ENCODE peak calls at places on chromosomes 2 and 18, in nine cellular contexts. Y, X, R, L, M, K, U, N and H are unnamed samples. For H3K4me1 and H3K27me3, the result is how much of the 10 kb centered on the place peaks cover.

GRCh38 chr2:197136452-197136851 is 174.1 kb downstream of the ANKRD44 start:
- DNase-seq in Y (no peak), X (no peak), R (no peak), L (no peak), M (no peak), K (no peak), U (no peak), N (no peak), H (no peak)

GRCh38 chr2:223090540-223091235 is 38.7 kb downstream of the KCNE4 start:
- DNase-seq in Y (no peak), X (no peak), R (no peak), L (no peak), M (no peak), K (no peak), U (no peak), N (no peak), H (no peak)

GRCh38 chr2:50039445-50039844 is 885.1 kb upstream of the FSHR start:
- DNase-seq in Y (no peak), X (no peak), R (no peak), L (no peak), M (no peak), K (no peak), U (no peak), N (no peak), H (no peak)

GRCh38 chr2:151423760-151424159 is 14.1 kb downstream of the RIF1 start:
- DNase-seq in Y (no peak), X (no peak), R (no peak), L (no peak), M (peak), K (no peak), U (no peak), N (no peak), H (no peak)

GRCh38 chr2:134675294-134675693 is 43.5 kb downstream of the TMEM163 start:
- DNase-seq in Y (no peak), X (no peak), R (no peak), L (no peak), M (no peak), K (no peak), U (no peak), N (no peak), H (no peak)

GRCh38 chr18:70578480-70578879 is 289.6 kb downstream of the SOCS6 start:
- DNase-seq in Y (no peak), X (no peak), R (no peak), L (no peak), M (no peak), K (no peak), U (no peak), N (no peak), H (no peak)

GRCh38 chr18:45343365-45343764 is 271.9 kb upstream of the SLC14A2 start:
- DNase-seq in Y (no peak), X (no peak), R (no peak), L (no peak), M (no peak), K (no peak), U (no peak), N (no peak), H (no peak)

GRCh38 chr2:6922201-6922656 is 5.0 kb downstream of the RNF144A start:
- DNase-seq in Y (no peak), X (no peak), R (no peak), L (no peak), M (no peak), K (no peak), U (no peak), N (peak), H (no peak)

GRCh38 chr2:232931636-232932035 is 61.6 kb downstream of the SNORC start:
- DNase-seq in Y (no peak), X (no peak), R (no peak), L (no peak), M (no peak), K (no peak), U (no peak), N (peak), H (no peak)

GRCh38 chr18:78071146-78071710 is 821.6 kb downstream of the GALR1 start:
- DNase-seq in Y (no peak), X (no peak), R (no peak), L (no peak), M (no peak), K (no peak), U (no peak), N (no peak), H (no peak)

DNA sequence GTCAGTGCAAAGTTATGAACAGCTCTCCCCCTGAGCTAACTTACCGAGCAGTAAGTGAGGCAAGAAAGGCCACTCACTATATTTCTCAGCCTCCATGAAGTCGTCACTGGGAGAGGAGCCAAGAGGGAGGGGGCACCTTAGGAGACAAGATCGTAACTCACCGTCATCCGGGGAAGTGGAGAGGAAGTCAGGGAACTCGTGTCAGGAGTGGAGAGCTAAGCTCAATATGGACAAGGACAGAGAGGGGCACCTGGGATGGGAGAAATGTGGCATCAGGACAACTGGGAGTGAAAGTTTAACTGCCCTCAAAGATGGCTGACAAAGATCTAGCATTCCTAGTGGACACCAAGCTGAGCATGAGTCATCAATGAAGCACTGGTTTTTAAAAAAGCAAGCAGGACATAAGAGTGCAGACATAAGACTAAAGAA is 37.1 kb downstream of the BCL11A start:
- DNase-seq in Y (no peak), X (no peak), R (no peak), L (no peak), M (no peak), K (no peak), U (no peak), N (peak), H (no peak)
- H3K4me1 ChIP-seq in Y (under half), X (under half), R (under half), L (under half), M (under half), K (under half), U (under half), N (half or more), H (under half)

DNA sequence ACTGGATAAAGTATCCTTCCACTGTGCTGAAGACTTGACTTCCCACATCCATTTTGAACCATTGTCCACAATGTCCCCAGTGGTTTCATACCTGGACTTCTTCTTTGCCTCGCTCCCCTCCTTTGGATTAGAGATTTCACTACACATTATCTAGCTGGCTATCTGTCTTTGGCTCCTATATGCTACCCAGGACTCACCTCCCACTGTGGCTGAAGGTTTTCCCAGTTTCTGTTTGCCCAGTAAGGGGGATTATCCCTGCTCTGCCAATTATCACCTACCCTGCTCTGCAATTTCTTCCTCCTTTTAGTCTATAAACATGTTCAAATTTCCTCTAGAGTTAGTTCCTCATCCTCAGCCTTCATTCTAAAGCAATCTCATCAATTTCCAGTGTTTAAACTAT is 9.1 kb downstream of the NDUFS1 start:
- DNase-seq in Y (no peak), X (no peak), R (no peak), L (no peak), M (no peak), K (no peak), U (no peak), N (no peak), H (no peak)
- H3K27ac ChIP-seq in Y (no peak), X (no peak), R (no peak), L (no peak), M (no peak), K (no peak), U (no peak), N (no peak), H (no peak)

GRCh38 chr18:2805970-2806943 is 40.5 kb upstream of the EMILIN2 start:
- DNase-seq in Y (no peak), X (no peak), R (no peak), L (no peak), M (no peak), K (no peak), U (no peak), N (peak), H (no peak)

GRCh38 chr18:2814928-2815327 is 31.9 kb upstream of the EMILIN2 start:
- DNase-seq in Y (no peak), X (no peak), R (no peak), L (no peak), M (no peak), K (no peak), U (no peak), N (no peak), H (no peak)

DNA sequence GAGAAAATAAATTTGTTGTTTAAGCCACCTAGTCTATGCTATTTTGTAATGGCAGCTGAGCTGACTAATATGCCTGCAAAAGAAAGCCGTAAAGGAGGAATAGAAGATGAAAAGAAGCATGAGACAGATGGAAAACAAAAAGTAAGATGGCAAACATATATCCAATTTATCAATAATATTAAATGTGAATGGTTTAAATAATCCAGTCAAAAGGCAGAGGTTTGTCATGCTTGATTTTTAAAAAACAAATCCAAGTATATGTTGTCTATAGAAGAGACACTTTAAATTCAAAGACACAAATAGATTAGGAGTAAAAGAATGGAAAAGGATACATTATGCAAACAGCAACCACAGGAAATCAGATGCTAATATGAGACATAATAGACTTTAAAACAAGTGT is 35.4 kb upstream of the EMILIN2 start:
- DNase-seq in Y (no peak), X (no peak), R (no peak), L (no peak), M (no peak), K (no peak), U (no peak), N (no peak), H (no peak)
- H3K27me3 ChIP-seq in Y (under half), X (under half), R (under half), L (under half), M (under half), K (under half), U (under half), N (under half), H (under half)

DNA sequence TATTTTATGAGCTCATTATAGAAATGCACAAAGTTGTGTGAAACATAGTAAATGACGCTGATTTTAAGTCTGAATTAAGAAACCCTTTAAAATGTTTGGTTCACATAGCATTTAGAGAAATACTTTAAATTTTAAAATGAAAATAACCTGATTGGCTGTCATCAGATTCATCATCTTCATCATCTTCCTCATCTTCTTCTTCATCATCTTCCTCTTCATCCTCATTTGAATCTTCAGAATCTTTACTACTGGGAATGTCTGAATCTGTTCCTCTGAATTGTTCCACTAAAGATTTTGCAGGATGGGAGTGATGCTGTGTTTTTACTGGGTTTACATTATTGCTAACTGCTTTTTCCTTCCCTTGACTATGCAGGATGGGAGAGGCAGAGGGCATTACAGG is 146.1 kb upstream of the WDSUB1 start:
- DNase-seq in Y (no peak), X (no peak), R (no peak), L (no peak), M (no peak), K (no peak), U (no peak), N (no peak), H (no peak)
- H3K4me1 ChIP-seq in Y (under half), X (under half), R (under half), L (under half), M (under half), K (under half), U (under half), N (under half), H (under half)

GRCh38 chr2:102057502-102058292 is 65.9 kb downstream of the IL1R2 start:
- DNase-seq in Y (no peak), X (no peak), R (no peak), L (peak), M (no peak), K (no peak), U (no peak), N (no peak), H (no peak)

GRCh38 chr2:102059151-102059550 is 67.4 kb downstream of the IL1R2 start:
- DNase-seq in Y (no peak), X (no peak), R (no peak), L (peak), M (no peak), K (no peak), U (no peak), N (peak), H (no peak)

GRCh38 chr2:102058293-102058833 is 66.6 kb downstream of the IL1R2 start:
- DNase-seq in Y (no peak), X (no peak), R (no peak), L (peak), M (no peak), K (no peak), U (no peak), N (no peak), H (no peak)

GRCh38 chr2:102055346-102055975 is 63.7 kb downstream of the IL1R2 start:
- DNase-seq in Y (no peak), X (no peak), R (no peak), L (peak), M (no peak), K (no peak), U (no peak), N (peak), H (no peak)

DNA sequence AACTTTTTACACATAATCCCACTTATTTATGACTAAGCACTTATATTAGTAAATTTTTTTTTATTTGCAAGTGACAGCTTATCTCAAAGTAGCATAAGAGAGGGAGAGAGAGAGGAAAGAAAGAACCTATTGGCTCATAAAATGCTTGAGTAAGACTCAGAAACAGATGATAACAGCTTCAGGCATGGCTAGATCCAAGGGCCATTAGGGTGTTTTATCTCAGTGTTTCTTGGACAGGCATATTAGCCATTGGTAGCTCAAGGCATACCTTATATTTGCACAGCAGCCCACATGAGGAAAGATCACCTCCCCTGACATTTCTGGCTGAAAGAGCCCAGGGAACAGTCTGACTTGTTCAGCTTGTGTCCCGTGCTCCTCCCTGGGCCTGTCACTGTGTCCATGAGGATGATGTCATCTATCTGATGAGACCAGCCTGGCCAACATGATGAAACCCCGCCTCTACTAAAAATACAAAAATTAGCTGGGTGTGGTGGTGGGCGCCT is 64.4 kb downstream of the IL1R2 start:
- DNase-seq in Y (no peak), X (no peak), R (no peak), L (peak), M (no peak), K (no peak), U (no peak), N (no peak), H (no peak)
- H3K27ac ChIP-seq in Y (peak), X (peak), R (no peak), L (peak), M (no peak), K (peak), U (peak), N (peak), H (no peak)

DNA sequence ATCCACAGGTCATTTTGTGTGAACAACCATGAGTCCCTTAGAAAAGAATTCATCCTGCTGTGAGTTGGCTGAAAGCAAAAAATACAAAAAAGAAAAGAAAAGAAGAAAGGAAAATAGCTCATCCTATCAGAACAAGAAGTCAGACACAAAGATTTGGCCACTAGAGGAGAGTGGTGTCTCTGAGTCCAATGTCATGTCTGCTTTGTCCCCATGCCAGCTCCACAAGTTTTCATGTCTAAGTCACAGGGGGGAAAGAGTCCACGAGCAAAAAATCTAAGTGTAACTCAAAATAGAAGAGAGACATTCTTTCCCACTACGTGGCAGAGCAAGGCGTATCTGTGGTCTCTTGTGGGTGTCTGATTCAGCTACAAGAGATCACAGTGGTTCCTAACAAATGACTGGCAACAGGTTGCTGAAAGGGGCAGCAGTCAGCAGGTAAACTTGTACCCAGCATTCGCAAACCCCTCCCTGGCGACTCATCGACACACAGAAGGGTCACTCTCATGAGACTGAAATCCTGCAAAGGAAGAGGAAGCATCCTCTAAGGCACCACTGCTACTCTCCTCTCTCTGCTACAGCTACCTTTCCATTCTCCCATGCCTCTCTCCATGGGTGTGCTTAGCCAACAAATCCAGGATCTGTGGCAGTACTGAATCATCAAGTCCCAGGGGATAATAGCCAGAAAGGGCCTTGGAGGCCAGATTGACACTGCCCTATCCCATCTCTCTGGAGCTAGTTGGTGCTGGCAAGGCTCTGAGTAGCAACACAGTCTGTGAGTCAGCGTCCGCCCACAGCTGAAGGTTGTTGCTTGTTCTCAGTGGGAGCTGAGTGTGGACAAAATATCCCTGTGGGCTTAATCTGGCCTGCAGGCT is 123.0 kb upstream of the SLC39A10 start:
- DNase-seq in Y (no peak), X (peak), R (no peak), L (no peak), M (peak), K (peak), U (peak), N (peak), H (no peak)
- H3K27me3 ChIP-seq in Y (under half), X (under half), R (under half), L (under half), M (under half), K (under half), U (under half), N (under half), H (under half)

GRCh38 chr2:207156451-207157161 is 9.1 kb downstream of the KLF7 start:
- DNase-seq in Y (no peak), X (no peak), R (no peak), L (no peak), M (no peak), K (no peak), U (no peak), N (no peak), H (no peak)

GRCh38 chr2:207155516-207155915 is 10.2 kb downstream of the KLF7 start:
- DNase-seq in Y (no peak), X (no peak), R (no peak), L (no peak), M (no peak), K (no peak), U (no peak), N (no peak), H (no peak)

GRCh38 chr2:207157727-207158126 is 8.0 kb downstream of the KLF7 start:
- DNase-seq in Y (no peak), X (no peak), R (no peak), L (no peak), M (no peak), K (no peak), U (no peak), N (no peak), H (no peak)

GRCh38 chr2:207156045-207156444 is 9.7 kb downstream of the KLF7 start:
- DNase-seq in Y (no peak), X (no peak), R (no peak), L (no peak), M (peak), K (no peak), U (no peak), N (no peak), H (no peak)

DNA sequence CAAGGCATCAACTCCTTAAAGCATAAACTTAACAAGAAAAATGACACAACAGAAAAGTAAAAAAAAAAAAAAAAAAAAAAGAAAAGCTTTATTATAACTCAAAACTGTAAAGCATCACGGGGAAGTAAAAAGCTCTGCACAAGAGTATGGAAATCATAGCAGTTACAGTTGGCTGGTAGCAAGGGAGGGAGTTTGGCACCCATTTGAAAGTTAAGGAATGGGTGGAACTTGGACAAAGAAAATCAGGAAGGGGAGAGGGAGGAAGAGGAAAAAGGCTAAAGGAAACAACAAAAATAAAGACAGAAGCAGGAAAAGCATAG is 8.6 kb downstream of the KLF7 start:
- DNase-seq in Y (no peak), X (no peak), R (no peak), L (no peak), M (no peak), K (no peak), U (no peak), N (no peak), H (no peak)
- H3K4me1 ChIP-seq in Y (half or more), X (under half), R (under half), L (half or more), M (half or more), K (under half), U (half or more), N (half or more), H (under half)

DNA sequence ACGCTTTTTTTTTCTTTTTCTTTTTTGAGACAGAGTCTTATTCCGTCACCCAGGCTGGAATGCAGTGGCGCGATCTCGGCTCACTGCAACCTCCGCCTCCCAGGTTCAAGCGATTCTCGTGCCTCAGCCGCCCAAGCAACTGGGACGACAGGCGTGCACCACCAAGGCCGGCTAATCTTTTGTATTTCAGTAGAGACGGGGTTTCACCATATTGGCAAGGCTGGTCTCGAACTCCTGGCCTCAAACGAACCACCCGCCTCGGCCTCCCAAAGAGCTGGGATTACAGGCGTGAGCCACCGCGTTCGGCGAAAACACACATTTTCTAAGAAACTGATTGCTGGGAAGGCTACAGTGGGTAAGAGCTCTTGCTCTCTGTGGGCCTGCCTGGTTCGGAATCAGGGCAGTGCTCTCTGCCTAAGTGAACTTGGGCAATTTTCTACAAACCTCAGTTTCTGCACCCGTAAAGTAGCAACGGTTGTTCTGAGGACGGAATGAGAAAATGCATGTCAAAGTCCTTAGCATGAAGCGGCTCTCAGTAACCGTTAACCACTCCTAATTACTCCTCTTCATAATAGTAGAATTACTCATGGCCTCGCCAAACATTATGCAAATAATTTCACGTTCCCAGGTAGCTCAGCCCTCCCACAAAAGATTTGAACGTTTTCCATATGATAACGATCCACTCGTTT is 1.0 kb upstream of the PMAIP1 start:
- DNase-seq in Y (no peak), X (no peak), R (no peak), L (no peak), M (no peak), K (no peak), U (no peak), N (no peak), H (no peak)
- H3K27ac ChIP-seq in Y (peak), X (no peak), R (peak), L (peak), M (peak), K (peak), U (peak), N (peak), H (peak)